ENCODE peak calls at places on chromosome 13, in five cellular contexts. E is HCT116, I is K562, Q is H1, L is SK-N-SH. N is an unnamed sample.

GRCh38 chr13:105207586-105208293 is 1327.7 kb downstream of the EFNB2 start:
- DNase-seq in E (no peak), I (no peak), Q (no peak), L (no peak), N (no peak)

GRCh38 chr13:110308377-110309158 is 1.5 kb downstream of the COL4A2 start:
- DNase-seq in E (no peak), I (no peak), Q (peak; percentile 60), L (peak; percentile 66), N (peak; percentile 27)

GRCh38 chr13:108957369-108958012 is 328.1 kb downstream of the MYO16 start:
- DNase-seq in E (peak; percentile 36), I (no peak), Q (no peak), L (no peak), N (no peak)

GRCh38 chr13:23674795-23675640 is 104.8 kb downstream of the TNFRSF19 start:
- DNase-seq in E (no peak), I (no peak), Q (no peak), L (no peak), N (peak; percentile 2)

GRCh38 chr13:52711277-52711676 is 28.3 kb downstream of the CNMD start:
- DNase-seq in E (no peak), I (no peak), Q (no peak), L (peak; percentile 39), N (no peak)

GRCh38 chr13:46473806-46474205 is 79.2 kb upstream of the LRCH1 start:
- DNase-seq in E (no peak), I (no peak), Q (no peak), L (no peak), N (no peak)

GRCh38 chr13:67366533-67366932 is 136.4 kb upstream of the PCDH9 start:
- DNase-seq in E (peak; percentile 1), I (no peak), Q (no peak), L (no peak), N (peak; percentile 20)

GRCh38 chr13:66364346-66364745 is 865.8 kb downstream of the PCDH9 start:
- DNase-seq in E (no peak), I (no peak), Q (no peak), L (no peak), N (no peak)

GRCh38 chr13:105377452-105377851 is 1158.0 kb downstream of the EFNB2 start:
- DNase-seq in E (no peak), I (no peak), Q (no peak), L (no peak), N (no peak)

GRCh38 chr13:47903836-47904235 is 97.2 kb downstream of the SUCLA2 start:
- DNase-seq in E (no peak), I (no peak), Q (no peak), L (no peak), N (no peak)

GRCh38 chr13:77143325-77143907 is 116.5 kb upstream of the FBXL3 start:
- DNase-seq in E (no peak), I (no peak), Q (no peak), L (no peak), N (peak; percentile 84)

GRCh38 chr13:107422421-107422820 is 792.9 kb downstream of the LIG4 start:
- DNase-seq in E (no peak), I (no peak), Q (no peak), L (no peak), N (no peak)

GRCh38 chr13:107554355-107554905 is 660.9 kb downstream of the LIG4 start:
- DNase-seq in E (no peak), I (no peak), Q (no peak), L (no peak), N (no peak)

GRCh38 chr13:34506796-34507195 is 435.3 kb upstream of the NBEA start:
- DNase-seq in E (no peak), I (no peak), Q (no peak), L (no peak), N (no peak)

GRCh38 chr13:44153536-44153935 is 220.1 kb upstream of the SERP2 start:
- DNase-seq in E (no peak), I (no peak), Q (no peak), L (no peak), N (no peak)

GRCh38 chr13:33169273-33169980 is 116.1 kb downstream of the STARD13 start:
- DNase-seq in E (no peak), I (no peak), Q (no peak), L (no peak), N (no peak)
- TF ChIP-seq JUND in E (no peak), I (no peak), Q (no peak), L (peak; percentile 61), N (no peak)

GRCh38 chr13:25860862-25861261 is 191.0 kb downstream of the SHISA2 start:
- DNase-seq in E (no peak), I (no peak), Q (no peak), L (no peak), N (no peak)
- TF ChIP-seq JUND in E (no peak), I (no peak), Q (no peak), L (no peak), N (peak; percentile 96)

GRCh38 chr13:71860547-71861131 is 6.4 kb downstream of the DACH1 start:
- DNase-seq in E (no peak), I (no peak), Q (no peak), L (no peak), N (no peak)
- TF ChIP-seq JUND in E (no peak), I (no peak), Q (no peak), L (no peak), N (no peak)

GRCh38 chr13:35923347-35923746 is 207.8 kb downstream of the DCLK1 start:
- DNase-seq in E (peak; percentile 16), I (no peak), Q (no peak), L (no peak), N (no peak)
- TF ChIP-seq JUND in E (no peak), I (no peak), Q (no peak), L (peak; percentile 67), N (no peak)

GRCh38 chr13:93505104-93505952 is 278.7 kb downstream of the GPC6 start:
- DNase-seq in E (no peak), I (no peak), Q (no peak), L (no peak), N (no peak)
- TF ChIP-seq JUND in E (no peak), I (no peak), Q (no peak), L (no peak), N (no peak)